ENCODE peak calls at places on chromosomes 16 and 17, in five cellular contexts. One of them, this sample, is unnamed.

GRCh38 chr16:87790278-87791023 is 24.7 kb upstream of the KLHDC4 start:
- DNase-seq in AG09309: no peak
- DNase-seq in T-helper 2 cell: no peak
- DNase-seq in IMR-90: peak; percentile 33
- DNase-seq in activated T-cell treated with anti-CD3 and anti-CD28 coated beads for 48 hours: no peak
- DNase-seq in this sample: no peak

GRCh38 chr17:18356624-18357023 is 6.7 kb downstream of the SHMT1 start:
- DNase-seq in AG09309: peak; percentile 24
- DNase-seq in T-helper 2 cell: no peak
- DNase-seq in IMR-90: peak; percentile 50
- DNase-seq in activated T-cell treated with anti-CD3 and anti-CD28 coated beads for 48 hours: no peak
- DNase-seq in this sample: no peak

GRCh38 chr17:43984521-43984920 is 19.9 kb upstream of the NAGS start:
- DNase-seq in AG09309: no peak
- DNase-seq in T-helper 2 cell: no peak
- DNase-seq in IMR-90: no peak
- DNase-seq in activated T-cell treated with anti-CD3 and anti-CD28 coated beads for 48 hours: no peak
- DNase-seq in this sample: no peak

GRCh38 chr17:75844530-75845057 is 390 bp upstream of the UNC13D start:
- DNase-seq in AG09309: no peak
- DNase-seq in T-helper 2 cell: no peak
- DNase-seq in IMR-90: no peak
- DNase-seq in activated T-cell treated with anti-CD3 and anti-CD28 coated beads for 48 hours: no peak
- DNase-seq in this sample: no peak

GRCh38 chr17:37642706-37643105 is 540 bp downstream of the DDX52 start:
- DNase-seq in AG09309: no peak
- DNase-seq in T-helper 2 cell: no peak
- DNase-seq in IMR-90: peak; percentile 31
- DNase-seq in activated T-cell treated with anti-CD3 and anti-CD28 coated beads for 48 hours: no peak
- DNase-seq in this sample: peak; percentile 25

GRCh38 chr16:10988164-10988803 is 43.9 kb downstream of the CLEC16A start:
- DNase-seq in AG09309: no peak
- DNase-seq in T-helper 2 cell: peak; percentile 10
- DNase-seq in IMR-90: no peak
- DNase-seq in activated T-cell treated with anti-CD3 and anti-CD28 coated beads for 48 hours: peak; percentile 78
- DNase-seq in this sample: no peak

GRCh38 chr17:73784015-73784603 is 139.9 kb upstream of the SDK2 start:
- DNase-seq in AG09309: no peak
- DNase-seq in T-helper 2 cell: no peak
- DNase-seq in IMR-90: no peak
- DNase-seq in activated T-cell treated with anti-CD3 and anti-CD28 coated beads for 48 hours: no peak
- DNase-seq in this sample: no peak

GRCh38 chr17:15346196-15346595 is 4.8 kb upstream of the TEKT3 start:
- DNase-seq in AG09309: no peak
- DNase-seq in T-helper 2 cell: no peak
- DNase-seq in IMR-90: no peak
- DNase-seq in activated T-cell treated with anti-CD3 and anti-CD28 coated beads for 48 hours: no peak
- DNase-seq in this sample: no peak

GRCh38 chr17:79624658-79625478 is 14.0 kb upstream of the RBFOX3 start:
- DNase-seq in AG09309: no peak
- DNase-seq in T-helper 2 cell: no peak
- DNase-seq in IMR-90: no peak
- DNase-seq in activated T-cell treated with anti-CD3 and anti-CD28 coated beads for 48 hours: no peak
- DNase-seq in this sample: no peak

GRCh38 chr17:32992360-32993033 is 850 bp downstream of the SPACA3 start:
- DNase-seq in AG09309: no peak
- DNase-seq in T-helper 2 cell: no peak
- DNase-seq in IMR-90: no peak
- DNase-seq in activated T-cell treated with anti-CD3 and anti-CD28 coated beads for 48 hours: no peak
- DNase-seq in this sample: peak; percentile 31

GRCh38 chr16:1108299-1109252 is 12.5 kb upstream of the C1QTNF8 start:
- DNase-seq in AG09309: peak; percentile 8
- DNase-seq in T-helper 2 cell: no peak
- DNase-seq in IMR-90: peak; percentile 0
- DNase-seq in activated T-cell treated with anti-CD3 and anti-CD28 coated beads for 48 hours: no peak
- DNase-seq in this sample: no peak

GRCh38 chr16:50268352-50268751 is 2.0 kb downstream of the ADCY7 start:
- DNase-seq in AG09309: no peak
- DNase-seq in T-helper 2 cell: no peak
- DNase-seq in IMR-90: no peak
- DNase-seq in activated T-cell treated with anti-CD3 and anti-CD28 coated beads for 48 hours: no peak
- DNase-seq in this sample: no peak